ENCODE peak calls at places on chromosomes 5 and 9, in eight cellular contexts. Z is ovary, X is uterus, M is NCI-H345, T is progenitor cell of endocrine pancreas, N is astrocyte of the spinal cord, C is OCI-LY7, W is NCI-H1930. Q is an unnamed sample.

GRCh38 chr9:110255417-110256141 is 728 bp downstream of the TXN start:
- DNase-seq in Z (peak; percentile 59), X (peak; percentile 39), M (peak; percentile 58), T (peak; percentile 30), N (peak; percentile 43), C (peak; percentile 59), W (peak; percentile 9), Q (peak; percentile 82)

GRCh38 chr9:124220551-124221451 is 36.9 kb upstream of the NEK6 start:
- DNase-seq in Z (no peak), X (no peak), M (peak; percentile 34), T (no peak), N (peak; percentile 19), C (no peak), W (no peak), Q (peak; percentile 65)

GRCh38 chr9:108836771-108837170 is 19.0 kb downstream of the ACTL7B start:
- DNase-seq in Z (no peak), X (no peak), M (no peak), T (no peak), N (no peak), C (no peak), W (no peak), Q (no peak)

GRCh38 chr9:95336281-95336680 is 18.8 kb upstream of the FANCC start:
- DNase-seq in Z (no peak), X (no peak), M (no peak), T (no peak), N (no peak), C (peak; percentile 24), W (no peak), Q (no peak)

GRCh38 chr9:6566409-6567139 is 79.0 kb downstream of the GLDC start:
- DNase-seq in Z (no peak), X (no peak), M (no peak), T (no peak), N (peak; percentile 97), C (no peak), W (no peak), Q (no peak)

GRCh38 chr5:96876292-96876850 is at the start of gene ERAP2:
- DNase-seq in Z (no peak), X (no peak), M (peak; percentile 39), T (no peak), N (peak; percentile 76), C (peak; percentile 78), W (no peak), Q (no peak)

GRCh38 chr5:54438601-54439399 is 16.7 kb upstream of the HSPB3 start:
- DNase-seq in Z (no peak), X (no peak), M (no peak), T (no peak), N (no peak), C (peak; percentile 38), W (no peak), Q (no peak)

GRCh38 chr9:91720746-91721705 is 229.0 kb downstream of the ROR2 start:
- DNase-seq in Z (no peak), X (peak; percentile 52), M (no peak), T (no peak), N (no peak), C (peak; percentile 91), W (no peak), Q (no peak)

GRCh38 chr5:133398646-133399081 is 213.7 kb downstream of the FSTL4 start:
- DNase-seq in Z (no peak), X (no peak), M (no peak), T (no peak), N (no peak), C (no peak), W (no peak), Q (no peak)

GRCh38 chr5:72281764-72282499 is 38.1 kb downstream of the MRPS27 start:
- DNase-seq in Z (no peak), X (no peak), M (no peak), T (no peak), N (peak; percentile 89), C (no peak), W (peak; percentile 52), Q (no peak)

GRCh38 chr5:6466975-6467567 is 18.4 kb downstream of the UBE2QL1 start:
- DNase-seq in Z (no peak), X (no peak), M (no peak), T (no peak), N (no peak), C (no peak), W (no peak), Q (peak; percentile 44)

GRCh38 chr5:55176176-55176818 is 3.3 kb upstream of the CDC20B start:
- DNase-seq in Z (peak; percentile 20), X (no peak), M (peak; percentile 84), T (peak; percentile 55), N (no peak), C (peak; percentile 24), W (peak; percentile 40), Q (no peak)

GRCh38 chr9:24502548-24502947 is 43.1 kb downstream of the IZUMO3 start:
- DNase-seq in Z (no peak), X (no peak), M (no peak), T (no peak), N (no peak), C (no peak), W (no peak), Q (no peak)

GRCh38 chr9:36049408-36049807 is 12.7 kb downstream of the RECK start:
- DNase-seq in Z (no peak), X (no peak), M (no peak), T (no peak), N (no peak), C (no peak), W (no peak), Q (no peak)

GRCh38 chr9:73371801-73372200 is 220.1 kb downstream of the ANXA1 start:
- DNase-seq in Z (no peak), X (no peak), M (no peak), T (no peak), N (no peak), C (no peak), W (peak; percentile 19), Q (no peak)

GRCh38 chr5:15501057-15501791 is 1.2 kb downstream of the FBXL7 start:
- DNase-seq in Z (peak; percentile 52), X (peak; percentile 53), M (no peak), T (peak; percentile 26), N (peak; percentile 85), C (no peak), W (no peak), Q (peak; percentile 77)

GRCh38 chr9:129459550-129460322 is 161.2 kb downstream of the C9orf50 start:
- DNase-seq in Z (no peak), X (no peak), M (no peak), T (no peak), N (no peak), C (peak; percentile 14), W (no peak), Q (peak; percentile 70)

GRCh38 chr5:129447968-129448367 is 12.1 kb upstream of the ADAMTS19 start:
- DNase-seq in Z (no peak), X (no peak), M (no peak), T (no peak), N (no peak), C (no peak), W (no peak), Q (no peak)

GRCh38 chr9:120698766-120699165 is 15.5 kb downstream of the MEGF9 start:
- DNase-seq in Z (no peak), X (no peak), M (peak; percentile 62), T (no peak), N (no peak), C (no peak), W (no peak), Q (no peak)

GRCh38 chr5:12625667-12626263 is 721.5 kb upstream of the CTNND2 start:
- DNase-seq in Z (no peak), X (no peak), M (no peak), T (no peak), N (no peak), C (no peak), W (no peak), Q (no peak)

GRCh38 chr9:93992830-93993229 is 37.7 kb upstream of the BARX1 start:
- DNase-seq in Z (no peak), X (no peak), M (no peak), T (no peak), N (no peak), C (no peak), W (no peak), Q (no peak)

GRCh38 chr9:130531670-130532069 is 47.7 kb upstream of the FUBP3 start:
- DNase-seq in Z (no peak), X (no peak), M (no peak), T (no peak), N (no peak), C (no peak), W (no peak), Q (no peak)

GRCh38 chr5:41522193-41522786 is 11.9 kb upstream of the PLCXD3 start:
- DNase-seq in Z (no peak), X (no peak), M (no peak), T (no peak), N (no peak), C (no peak), W (no peak), Q (no peak)

GRCh38 chr9:136185066-136185465 is 19.9 kb downstream of the LHX3 start:
- DNase-seq in Z (no peak), X (no peak), M (no peak), T (no peak), N (no peak), C (no peak), W (no peak), Q (no peak)